ENCODE peak calls at places on chromosome X, in four cellular contexts. Q is keratinocyte, R is GM23248, Y is MM.1S. T is an unnamed sample.

GRCh38 chrX:119672252-119672825 is 20.6 kb downstream of the SEPTIN6 start:
- DNase-seq in Q (no peak), R (no peak), Y (no peak), T (no peak)

GRCh38 chrX:10039821-10040793 is 72.9 kb downstream of the CLDN34 start:
- DNase-seq in Q (no peak), R (peak), Y (no peak), T (no peak)

GRCh38 chrX:12441376-12442128 is 303.3 kb downstream of the FRMPD4 start:
- DNase-seq in Q (peak), R (peak), Y (no peak), T (no peak)

GRCh38 chrX:140815868-140816267 is 106.3 kb downstream of the LINC00632 start:
- DNase-seq in Q (peak), R (peak), Y (no peak), T (no peak)

GRCh38 chrX:112630187-112630586 is 49.6 kb downstream of the LHFPL1 start:
- DNase-seq in Q (no peak), R (peak), Y (no peak), T (no peak)

GRCh38 chrX:371907-372306 is 14.8 kb downstream of the PPP2R3B start:
- DNase-seq in Q (no peak), R (no peak), Y (no peak), T (no peak)

GRCh38 chrX:120763269-120763668 is 112.4 kb downstream of the CT47B1 start:
- DNase-seq in Q (no peak), R (no peak), Y (no peak), T (no peak)

GRCh38 chrX:138487866-138488265 is 223.7 kb downstream of the FGF13 start:
- DNase-seq in Q (no peak), R (no peak), Y (no peak), T (no peak)

GRCh38 chrX:150731795-150732194 is 38.6 kb downstream of the MTMR1 start:
- DNase-seq in Q (no peak), R (peak), Y (no peak), T (no peak)

GRCh38 chrX:116379854-116380253 is 56.6 kb upstream of the SLC6A14 start:
- DNase-seq in Q (peak), R (peak), Y (no peak), T (no peak)

GRCh38 chrX:109600114-109600710 is 24.8 kb downstream of the KCNE5 start:
- DNase-seq in Q (no peak), R (peak), Y (no peak), T (no peak)

GRCh38 chrX:127011629-127012028 is 192.1 kb downstream of the PRR32 start:
- DNase-seq in Q (no peak), R (no peak), Y (peak), T (no peak)

GRCh38 chrX:78063687-78064086 is 40.4 kb upstream of the PGK1 start:
- DNase-seq in Q (no peak), R (no peak), Y (no peak), T (no peak)

GRCh38 chrX:108722561-108722960 is 13.8 kb downstream of the IRS4 start:
- DNase-seq in Q (no peak), R (no peak), Y (no peak), T (no peak)

GRCh38 chrX:65932173-65933084 is 107.5 kb downstream of the VSIG4 start:
- DNase-seq in Q (peak), R (no peak), Y (no peak), T (peak)

GRCh38 chrX:112834016-112834855 is 6.4 kb downstream of the AMOT start:
- DNase-seq in Q (no peak), R (peak), Y (no peak), T (no peak)

GRCh38 chrX:130887392-130887791 is 15.6 kb downstream of the ENOX2 start:
- DNase-seq in Q (no peak), R (no peak), Y (no peak), T (no peak)

GRCh38 chrX:56788717-56789122 is 59.7 kb downstream of the NBDY start:
- DNase-seq in Q (no peak), R (no peak), Y (peak), T (no peak)

GRCh38 chrX:150143721-150144440 is 205.6 kb upstream of the EOLA2 start:
- DNase-seq in Q (no peak), R (no peak), Y (no peak), T (no peak)

GRCh38 chrX:39859991-39860861 is 237.5 kb downstream of the BCOR start:
- DNase-seq in Q (peak), R (peak), Y (peak), T (no peak)

GRCh38 chrX:110146521-110146920 is 143.6 kb downstream of the TMEM164 start:
- DNase-seq in Q (no peak), R (peak), Y (peak), T (peak)

GRCh38 chrX:14802943-14803710 is 69.7 kb downstream of the FANCB start:
- DNase-seq in Q (no peak), R (peak), Y (no peak), T (no peak)

GRCh38 chrX:27590044-27590443 is at the start of gene DCAF8L2:
- DNase-seq in Q (no peak), R (no peak), Y (no peak), T (no peak)

GRCh38 chrX:20001615-20002014 is 10.8 kb upstream of the BCLAF3 start:
- DNase-seq in Q (no peak), R (no peak), Y (no peak), T (no peak)

GRCh38 chrX:3576886-3577516 is 136.4 kb downstream of the PRKX start:
- DNase-seq in Q (no peak), R (peak), Y (no peak), T (no peak)

GRCh38 chrX:51002160-51002632 is 91.7 kb downstream of the BMP15 start:
- DNase-seq in Q (no peak), R (no peak), Y (no peak), T (no peak)

GRCh38 chrX:13001961-13002671 is 27.2 kb downstream of the TMSB4X start:
- DNase-seq in Q (no peak), R (peak), Y (no peak), T (no peak)

GRCh38 chrX:71619193-71619592 is 882 bp upstream of the CXCR3 start:
- DNase-seq in Q (no peak), R (no peak), Y (no peak), T (no peak)
- H3K9ac ChIP-seq in Q (no peak), R (no peak), Y (no peak), T (no peak)

DNA sequence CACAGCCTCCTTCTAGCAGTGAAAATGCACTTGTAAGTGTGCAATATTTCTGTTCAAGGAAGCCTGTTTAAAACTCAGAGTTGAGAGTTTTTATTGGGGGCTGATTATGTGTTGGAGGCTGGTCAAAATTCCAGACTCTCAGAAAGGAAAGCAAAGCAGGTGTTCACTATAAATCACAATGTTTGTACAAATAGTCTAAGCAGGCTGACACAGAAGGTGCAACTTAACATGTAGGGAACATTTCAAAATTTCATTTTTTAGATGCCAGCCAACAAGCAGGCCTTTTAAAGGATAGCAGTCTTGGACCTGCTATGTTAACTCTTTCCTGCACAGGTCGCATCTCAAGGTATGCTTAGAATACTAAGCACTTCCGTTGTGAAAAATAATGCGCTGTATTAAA is 112.3 kb upstream of the IL13RA1 start:
- DNase-seq in Q (no peak), R (no peak), Y (no peak), T (no peak)
- H3K9ac ChIP-seq in Q (no peak), R (no peak), Y (no peak), T (no peak)

DNA sequence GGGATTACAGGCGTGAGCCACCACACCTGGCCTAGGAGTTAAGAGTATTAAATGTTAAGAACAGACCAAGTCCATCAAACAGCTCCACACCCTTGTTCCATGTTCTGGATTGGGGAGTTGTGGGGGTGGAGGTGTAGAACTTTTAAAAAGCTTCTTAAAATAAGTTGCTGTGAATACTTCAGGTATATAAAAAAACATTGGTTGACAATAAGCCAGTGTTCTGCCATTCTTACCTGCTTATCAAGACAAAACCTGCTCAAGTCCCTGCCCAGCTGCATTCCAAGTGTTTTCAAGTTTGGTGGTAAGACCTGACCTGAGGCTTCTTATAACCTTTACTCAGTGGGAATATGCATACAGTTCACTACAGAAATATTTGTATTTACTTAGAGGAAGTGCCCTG is 6.4 kb downstream of the RBM3 start:
- DNase-seq in Q (no peak), R (no peak), Y (no peak), T (no peak)
- H3K9ac ChIP-seq in Q (no peak), R (no peak), Y (no peak), T (no peak)

DNA sequence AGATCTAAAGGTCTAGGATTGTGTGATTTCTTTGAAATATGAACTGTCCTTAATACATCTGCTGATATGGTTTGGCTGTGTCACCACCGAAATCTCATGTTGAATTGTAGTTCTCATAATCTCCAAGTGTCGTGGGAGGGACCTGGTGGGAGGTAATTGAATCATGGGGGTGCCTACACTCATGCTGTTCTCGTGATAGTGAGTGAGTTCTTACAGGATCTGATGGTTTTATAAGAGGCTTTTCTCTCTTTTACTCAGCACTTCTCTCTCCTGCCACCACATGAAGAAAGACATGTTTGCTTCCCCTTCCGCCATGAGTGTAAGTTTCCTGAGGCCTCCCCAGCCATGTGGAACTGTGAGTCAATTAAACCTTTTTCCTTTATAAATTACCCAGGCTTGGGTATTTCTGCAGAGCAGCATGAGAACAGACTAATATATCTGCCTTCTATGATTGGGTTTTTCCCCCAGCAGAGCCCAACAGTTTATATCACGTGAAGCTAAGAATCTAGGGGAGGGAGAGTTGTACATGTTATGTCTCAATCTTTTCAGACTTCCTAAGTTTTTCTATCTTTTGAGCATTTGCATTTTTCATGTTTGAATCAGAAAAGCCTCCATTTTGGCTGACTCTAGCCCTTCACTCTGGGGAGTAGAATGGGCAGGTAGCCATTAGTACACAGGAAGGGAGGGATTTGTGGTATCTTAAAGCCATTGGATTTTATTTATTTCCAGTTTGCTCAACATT is 58.9 kb downstream of the PLAC1 start:
- DNase-seq in Q (no peak), R (peak), Y (no peak), T (no peak)
- H3K9ac ChIP-seq in Q (no peak), R (no peak), Y (no peak), T (no peak)

GRCh38 chrX:103556941-103557340 is 28.4 kb upstream of the TCEAL4 start:
- DNase-seq in Q (no peak), R (no peak), Y (peak), T (no peak)
- H3K9ac ChIP-seq in Q (no peak), R (no peak), Y (no peak), T (no peak)

GRCh38 chrX:48681539-48682183 is 1.9 kb upstream of the WAS start:
- DNase-seq in Q (no peak), R (no peak), Y (no peak), T (no peak)

GRCh38 chrX:48676106-48676892 is 7.3 kb upstream of the WAS start:
- DNase-seq in Q (peak), R (peak), Y (peak), T (peak)

GRCh38 chrX:48676893-48677270 is 6.7 kb upstream of the WAS start:
- DNase-seq in Q (no peak), R (peak), Y (peak), T (peak)

GRCh38 chrX:48683411-48683982 is at the start of gene WAS:
- DNase-seq in Q (no peak), R (no peak), Y (peak), T (no peak)

DNA sequence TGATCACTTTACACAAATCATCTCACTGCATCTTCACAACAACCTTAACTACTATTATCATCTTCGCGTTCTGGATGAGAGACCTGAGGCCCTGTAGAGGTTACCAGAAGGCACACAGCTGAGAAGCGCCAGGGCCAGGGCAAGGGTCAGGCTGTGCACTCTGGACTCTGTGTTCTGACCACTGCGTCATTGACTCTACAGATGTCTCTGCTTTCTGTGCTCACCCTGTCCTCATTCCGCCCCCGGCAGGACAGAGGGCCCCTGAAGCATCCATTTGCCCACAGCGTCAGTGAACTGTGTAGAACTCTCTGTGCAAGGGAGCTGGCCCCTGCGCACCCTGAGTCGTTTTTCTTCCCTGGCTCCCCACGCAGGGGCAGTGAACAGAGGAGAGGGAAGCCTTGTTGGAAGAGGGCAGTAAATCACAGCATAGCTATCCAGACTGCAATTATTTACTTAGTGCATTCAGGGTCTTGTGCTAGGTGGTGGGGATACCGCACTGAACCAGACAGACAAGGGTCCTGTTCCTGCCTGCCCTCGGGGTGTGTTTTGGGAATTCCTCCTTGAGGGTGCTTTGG is 6.1 kb upstream of the WAS start:
- DNase-seq in Q (no peak), R (no peak), Y (no peak), T (no peak)
- H3K9ac ChIP-seq in Q (peak), R (no peak), Y (no peak), T (no peak)